ENCODE peak calls at places on chromosomes 6 and 20, in six cellular contexts. O is Peyer's patch, X is spleen, W is uterus, S is ovary, I is body of pancreas. A is an unnamed sample.

GRCh38 chr6:148926478-148926877 is 179.6 kb downstream of the UST start:
- DNase-seq in O (no peak), X (no peak), W (no peak), S (no peak), I (no peak), A (no peak)

GRCh38 chr20:17565164-17565845 is 4.6 kb upstream of the DSTN start:
- DNase-seq in O (no peak), X (no peak), W (no peak), S (no peak), I (no peak), A (no peak)

GRCh38 chr6:164665328-164665727 is 644.1 kb downstream of the C6orf118 start:
- DNase-seq in O (no peak), X (no peak), W (no peak), S (no peak), I (no peak), A (no peak)

GRCh38 chr6:166112580-166112979 is 55.1 kb downstream of the TBXT start:
- DNase-seq in O (no peak), X (no peak), W (no peak), S (no peak), I (no peak), A (no peak)

GRCh38 chr6:3005077-3005476 is 5.4 kb downstream of the NQO2 start:
- DNase-seq in O (no peak), X (no peak), W (no peak), S (no peak), I (no peak), A (no peak)

GRCh38 chr20:48437146-48437545 is 390.7 kb downstream of the PREX1 start:
- DNase-seq in O (no peak), X (no peak), W (no peak), S (no peak), I (no peak), A (no peak)

GRCh38 chr6:46014511-46015118 is 1.0 kb downstream of the CLIC5 start:
- DNase-seq in O (peak; percentile 63), X (peak; percentile 73), W (no peak), S (no peak), I (peak; percentile 13), A (no peak)

GRCh38 chr20:6502999-6503398 is 264.5 kb upstream of the BMP2 start:
- DNase-seq in O (no peak), X (no peak), W (no peak), S (no peak), I (no peak), A (no peak)

GRCh38 chr6:12504325-12504966 is 212.1 kb upstream of the PHACTR1 start:
- DNase-seq in O (no peak), X (no peak), W (no peak), S (no peak), I (peak; percentile 40), A (no peak)

GRCh38 chr6:99563056-99563723 is 5.3 kb downstream of the CCNC start:
- DNase-seq in O (no peak), X (no peak), W (no peak), S (no peak), I (no peak), A (no peak)

GRCh38 chr20:8183526-8183925 is 51.5 kb downstream of the PLCB1 start:
- DNase-seq in O (no peak), X (no peak), W (no peak), S (no peak), I (no peak), A (no peak)

GRCh38 chr6:52514514-52514913 is 62.3 kb downstream of the TRAM2 start:
- DNase-seq in O (no peak), X (no peak), W (peak; percentile 80), S (peak; percentile 73), I (no peak), A (no peak)

GRCh38 chr6:70079241-70079640 is 212.9 kb downstream of the COL19A1 start:
- DNase-seq in O (no peak), X (no peak), W (no peak), S (no peak), I (no peak), A (no peak)

GRCh38 chr6:92810913-92811312 is 608.4 kb downstream of the EPHA7 start:
- DNase-seq in O (no peak), X (no peak), W (no peak), S (no peak), I (peak; percentile 41), A (no peak)

GRCh38 chr20:60970601-60971000 is 281.5 kb upstream of the CDH4 start:
- DNase-seq in O (no peak), X (no peak), W (no peak), S (no peak), I (no peak), A (no peak)

GRCh38 chr20:38166707-38167233 is 1.7 kb upstream of the TGM2 start:
- DNase-seq in O (no peak), X (no peak), W (no peak), S (no peak), I (no peak), A (no peak)

GRCh38 chr6:161104966-161105365 is 113.4 kb downstream of the MAP3K4 start:
- DNase-seq in O (no peak), X (no peak), W (no peak), S (no peak), I (no peak), A (no peak)

GRCh38 chr6:120960761-120961160 is 373.5 kb downstream of the TBC1D32 start:
- DNase-seq in O (no peak), X (no peak), W (no peak), S (no peak), I (no peak), A (no peak)

GRCh38 chr6:27605401-27606342 is 132.8 kb upstream of the ZNF184 start:
- DNase-seq in O (no peak), X (no peak), W (no peak), S (no peak), I (no peak), A (no peak)

DNA sequence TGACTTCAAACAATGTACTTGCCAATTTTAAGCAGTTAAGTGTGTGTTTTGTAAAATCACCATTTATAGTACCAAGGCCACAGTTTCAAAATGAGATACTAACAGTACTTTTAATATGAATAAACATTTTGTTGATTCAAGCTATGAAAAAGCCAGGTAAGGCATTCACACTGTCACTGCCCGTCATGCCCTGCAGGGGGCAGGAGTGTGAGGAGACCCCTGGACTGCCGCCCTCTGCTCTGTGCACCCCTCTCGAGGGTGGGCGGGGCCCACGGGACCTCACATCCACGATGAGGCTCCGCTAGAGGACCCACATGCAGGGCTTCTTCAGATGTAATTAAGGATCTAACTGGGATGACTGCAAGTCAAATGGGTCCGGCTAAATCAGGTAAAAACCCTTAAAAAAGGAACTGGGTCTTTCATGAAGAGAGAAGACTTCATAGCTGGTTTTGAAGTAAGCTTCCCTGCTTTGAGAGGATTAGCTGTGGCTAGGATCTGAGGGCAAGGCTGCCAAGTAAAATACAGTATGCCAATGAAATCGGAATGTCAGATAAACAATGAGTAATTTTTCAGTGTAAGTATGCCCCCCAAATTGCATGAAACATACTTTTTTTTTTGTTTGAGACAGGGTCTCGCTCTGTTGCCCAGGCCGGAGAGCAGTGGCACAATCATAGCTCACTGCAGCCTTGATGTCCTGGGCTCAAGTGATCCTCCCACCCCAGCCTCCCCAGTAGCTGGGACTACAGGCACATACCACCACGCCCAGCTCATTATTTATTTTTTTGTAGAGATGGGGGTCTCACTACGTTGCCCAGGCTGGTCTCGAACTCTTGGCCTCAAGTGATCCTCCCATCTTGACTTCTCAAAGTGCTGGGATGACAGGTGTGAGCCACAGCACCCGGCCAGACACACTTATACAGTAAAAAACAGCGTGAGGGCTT is 18.7 kb downstream of the DIDO1 start:
- DNase-seq in O (no peak), X (no peak), W (no peak), S (no peak), I (no peak), A (no peak)
- H3K36me3 ChIP-seq in O (peaks cover 99% of the 10 kb centered on the region), X (peaks cover 100% of the 10 kb centered on the region), W (no peaks in the 10 kb centered on the region), S (peaks cover 4% of the 10 kb centered on the region), I (peaks cover 63% of the 10 kb centered on the region), A (peaks cover 81% of the 10 kb centered on the region)

DNA sequence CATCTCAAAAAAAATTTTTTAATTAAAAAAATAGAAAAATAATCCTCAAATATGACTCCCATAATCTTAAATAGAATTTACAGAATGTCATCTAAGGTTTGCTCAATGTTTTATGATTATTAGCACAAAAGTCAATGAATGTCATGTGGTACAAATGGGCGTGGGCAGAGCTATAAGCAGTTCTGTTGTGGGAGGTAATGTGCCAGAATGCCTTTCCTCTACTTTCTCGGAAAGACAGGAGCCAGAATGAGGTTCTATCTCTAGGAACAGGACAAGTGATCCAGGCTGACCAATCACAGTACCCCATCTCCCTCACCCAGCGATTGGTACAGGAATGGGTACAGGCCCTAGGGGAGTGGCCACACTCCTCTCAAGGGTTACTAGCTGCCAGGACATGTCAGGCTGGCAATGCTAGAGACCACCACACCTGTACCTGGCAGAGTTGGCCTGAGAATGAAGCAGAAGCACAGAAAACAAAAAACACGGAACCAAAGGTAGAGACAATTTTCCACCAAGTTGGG is 15.1 kb downstream of the RALGAPA2 start:
- DNase-seq in O (no peak), X (no peak), W (no peak), S (no peak), I (no peak), A (no peak)
- H3K4me1 ChIP-seq in O (no peaks in the 10 kb centered on the region), X (no peaks in the 10 kb centered on the region), W (no peaks in the 10 kb centered on the region), S (peaks cover 2% of the 10 kb centered on the region), I (peaks cover 70% of the 10 kb centered on the region), A (no peaks in the 10 kb centered on the region)

DNA sequence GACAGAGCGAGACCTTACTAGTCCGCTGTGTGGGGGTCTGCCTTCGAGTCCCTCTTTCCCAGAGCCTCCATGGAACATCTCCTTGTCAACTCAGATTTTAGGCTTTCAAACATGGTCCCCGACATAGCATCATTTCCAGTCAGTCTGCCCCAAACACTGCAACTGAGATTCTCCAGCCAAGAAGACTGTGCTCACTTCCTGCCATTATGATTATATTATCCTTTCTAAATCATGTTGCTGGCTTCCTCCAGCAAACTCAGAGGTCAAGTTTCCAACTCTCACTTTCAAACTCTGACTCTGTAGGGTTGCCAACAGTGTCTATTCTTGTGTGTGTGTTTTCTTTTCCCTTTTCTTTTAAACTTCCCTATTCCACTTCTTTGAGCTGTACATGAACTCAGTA is 61.1 kb upstream of the TRAF3IP2 start:
- DNase-seq in O (no peak), X (no peak), W (peak; percentile 38), S (no peak), I (no peak), A (no peak)
- TF ChIP-seq POLR2A in O (no peak), X (no peak), W (no peak), S (no peak), I (no peak), A (no peak)

GRCh38 chr6:35635601-35636597 is 52.8 kb downstream of the FKBP5 start:
- DNase-seq in O (no peak), X (no peak), W (no peak), S (no peak), I (no peak), A (no peak)

GRCh38 chr6:35638679-35639078 is 50.0 kb downstream of the FKBP5 start:
- DNase-seq in O (no peak), X (no peak), W (no peak), S (no peak), I (no peak), A (no peak)

GRCh38 chr6:35640017-35640664 is 48.6 kb downstream of the FKBP5 start:
- DNase-seq in O (no peak), X (no peak), W (no peak), S (no peak), I (no peak), A (no peak)

GRCh38 chr6:35634316-35634715 is 54.4 kb downstream of the FKBP5 start:
- DNase-seq in O (no peak), X (no peak), W (no peak), S (no peak), I (peak; percentile 71), A (no peak)

DNA sequence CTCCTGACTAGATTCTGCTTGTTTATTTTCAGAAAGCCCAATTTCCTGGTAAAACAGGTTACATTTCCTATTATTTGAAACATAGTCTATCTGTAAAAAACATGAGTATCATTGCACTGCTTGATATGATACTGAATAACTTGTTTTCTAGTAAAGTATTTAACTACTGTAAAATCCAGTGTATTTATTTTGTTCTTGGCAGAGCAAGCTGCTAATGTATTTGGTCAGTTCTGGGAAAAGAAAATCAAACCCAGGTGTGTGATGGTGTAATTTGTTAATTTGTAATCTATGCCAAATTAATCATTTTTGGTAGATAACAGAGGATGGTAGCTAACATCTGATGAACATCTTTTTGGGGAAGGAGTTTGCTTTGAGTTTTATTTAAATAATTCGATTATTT is 50.8 kb downstream of the FKBP5 start:
- DNase-seq in O (no peak), X (no peak), W (no peak), S (no peak), I (no peak), A (no peak)
- H3K36me3 ChIP-seq in O (peaks cover 97% of the 10 kb centered on the region), X (peaks cover 72% of the 10 kb centered on the region), W (no peaks in the 10 kb centered on the region), S (no peaks in the 10 kb centered on the region), I (peaks cover 16% of the 10 kb centered on the region), A (peaks cover 56% of the 10 kb centered on the region)

A was measured in esophagus squamous epithelium.